ENCODE peak calls at places on chromosomes 11 and 22, in four cellular contexts. V is IMR-90, T is H9, H is H1. Q is an unnamed sample. For H3K4me1, the result is how much of the 10 kb centered on the place peaks cover.

GRCh38 chr11:96342131-96342970 is 644 bp downstream of the MAML2 start:
- DNase-seq in V (no peak), T (no peak), H (no peak), Q (no peak)

GRCh38 chr11:12288934-12289666 is 88.3 kb upstream of the PARVA start:
- DNase-seq in H (no peak), V (no peak), T (no peak), Q (peak)

GRCh38 chr22:17705565-17706450 is 67.3 kb downstream of the BCL2L13 start:
- DNase-seq in T (no peak), H (no peak), V (peak), Q (no peak)

GRCh38 chr11:12794556-12795230 is 120.5 kb downstream of the TEAD1 start:
- DNase-seq in V (no peak), T (no peak), H (no peak), Q (peak)

GRCh38 chr11:118930152-118930712 is 4.5 kb upstream of the BCL9L start:
- DNase-seq in V (peak), H (peak), T (peak), Q (peak)

GRCh38 chr11:126339866-126340434 is 15.5 kb upstream of the ST3GAL4 start:
- DNase-seq in T (no peak), H (no peak), V (peak), Q (no peak)

GRCh38 chr11:12180257-12181205 is 70.1 kb downstream of the MICAL2 start:
- DNase-seq in T (no peak), V (no peak), H (no peak), Q (no peak)

GRCh38 chr11:70155386-70155785 is 47.7 kb upstream of the FADD start:
- DNase-seq in V (no peak), H (no peak), T (no peak), Q (no peak)

GRCh38 chr22:20304646-20305045 is 15.2 kb downstream of the DGCR6L start:
- DNase-seq in T (no peak), H (no peak), V (no peak), Q (no peak)

GRCh38 chr11:32374261-32374711 is 61.1 kb downstream of the WT1 start:
- DNase-seq in V (peak), H (peak), T (peak), Q (peak)

GRCh38 chr11:101996106-101996505 is 51.1 kb upstream of the CFAP300 start:
- DNase-seq in H (no peak), V (no peak), T (no peak), Q (no peak)

GRCh38 chr11:86535773-86536172 is 136.6 kb downstream of the ME3 start:
- DNase-seq in H (no peak), T (no peak), V (no peak), Q (no peak)

GRCh38 chr11:67674442-67674871 is at the start of gene ALDH3B2:
- DNase-seq in T (no peak), V (no peak), H (no peak), Q (peak)

GRCh38 chr11:32918427-32918826 is 25.8 kb downstream of the QSER1 start:
- DNase-seq in H (no peak), V (peak), T (no peak), Q (peak)

GRCh38 chr11:76163289-76163880 is 42.9 kb downstream of the WNT11 start:
- DNase-seq in V (no peak), T (no peak), H (no peak), Q (no peak)

GRCh38 chr11:75467881-75468280 is 34.9 kb upstream of the KLHL35 start:
- DNase-seq in V (no peak), H (no peak), T (no peak), Q (peak)

GRCh38 chr11:18485905-18486528 is 30.4 kb downstream of the LDHAL6A start:
- DNase-seq in H (no peak), V (no peak), T (no peak), Q (no peak)

GRCh38 chr11:133908827-133909226 is 47.9 kb downstream of the IGSF9B start:
- DNase-seq in T (no peak), H (no peak), V (no peak), Q (no peak)

GRCh38 chr11:88535916-88536547 is 198.5 kb upstream of the CTSC start:
- DNase-seq in H (no peak), V (peak), T (no peak), Q (peak)

GRCh38 chr11:35750981-35751663 is 88.5 kb downstream of the TRIM44 start:
- DNase-seq in T (no peak), H (no peak), V (no peak), Q (no peak)

GRCh38 chr22:24051568-24051967 is 40.5 kb downstream of the CABIN1 start:
- DNase-seq in H (no peak), T (no peak), V (no peak), Q (no peak)

GRCh38 chr11:103338621-103339484 is 229.6 kb downstream of the DYNC2H1 start:
- DNase-seq in T (peak), H (peak), V (peak), Q (peak)

GRCh38 chr11:13207665-13208594 is 69.7 kb upstream of the BMAL1 start:
- DNase-seq in T (peak), V (peak), H (no peak), Q (peak)

GRCh38 chr11:86743223-86744118 is 56.9 kb upstream of the PRSS23 start:
- DNase-seq in V (peak), T (no peak), H (no peak), Q (peak)

GRCh38 chr11:86790867-86791849 is 9.2 kb upstream of the PRSS23 start:
- DNase-seq in T (no peak), H (no peak), V (no peak), Q (no peak)

GRCh38 chr22:25453557-25453956 is 110.9 kb upstream of the GRK3 start:
- DNase-seq in H (no peak), V (no peak), T (no peak), Q (no peak)

GRCh38 chr22:27318516-27318915 is 483.0 kb downstream of the MN1 start:
- DNase-seq in T (peak), V (peak), H (no peak), Q (peak)

GRCh38 chr22:37387793-37388192 is 39.5 kb downstream of the ELFN2 start:
- DNase-seq in T (no peak), H (no peak), V (no peak), Q (no peak)
- H4K5ac ChIP-seq in T (no peak), H (no peak), V (no peak), Q (no peak)

GRCh38 chr11:45331839-45332485 is 45.8 kb upstream of the SYT13 start:
- DNase-seq in V (no peak), H (no peak), T (no peak), Q (no peak)

GRCh38 chr11:45333023-45333422 is 46.9 kb upstream of the SYT13 start:
- DNase-seq in T (no peak), V (no peak), H (no peak), Q (no peak)

GRCh38 chr11:45333506-45333971 is 47.4 kb upstream of the SYT13 start:
- DNase-seq in V (peak), T (peak), H (no peak), Q (peak)

GRCh38 chr11:45334410-45334809 is 48.3 kb upstream of the SYT13 start:
- DNase-seq in H (no peak), V (no peak), T (no peak), Q (no peak)

GRCh38 chr11:45332486-45332934 is 46.4 kb upstream of the SYT13 start:
- DNase-seq in T (peak), V (peak), H (no peak), Q (peak)
- H3K27ac ChIP-seq in T (no peak), V (no peak), H (no peak), Q (no peak)

DNA sequence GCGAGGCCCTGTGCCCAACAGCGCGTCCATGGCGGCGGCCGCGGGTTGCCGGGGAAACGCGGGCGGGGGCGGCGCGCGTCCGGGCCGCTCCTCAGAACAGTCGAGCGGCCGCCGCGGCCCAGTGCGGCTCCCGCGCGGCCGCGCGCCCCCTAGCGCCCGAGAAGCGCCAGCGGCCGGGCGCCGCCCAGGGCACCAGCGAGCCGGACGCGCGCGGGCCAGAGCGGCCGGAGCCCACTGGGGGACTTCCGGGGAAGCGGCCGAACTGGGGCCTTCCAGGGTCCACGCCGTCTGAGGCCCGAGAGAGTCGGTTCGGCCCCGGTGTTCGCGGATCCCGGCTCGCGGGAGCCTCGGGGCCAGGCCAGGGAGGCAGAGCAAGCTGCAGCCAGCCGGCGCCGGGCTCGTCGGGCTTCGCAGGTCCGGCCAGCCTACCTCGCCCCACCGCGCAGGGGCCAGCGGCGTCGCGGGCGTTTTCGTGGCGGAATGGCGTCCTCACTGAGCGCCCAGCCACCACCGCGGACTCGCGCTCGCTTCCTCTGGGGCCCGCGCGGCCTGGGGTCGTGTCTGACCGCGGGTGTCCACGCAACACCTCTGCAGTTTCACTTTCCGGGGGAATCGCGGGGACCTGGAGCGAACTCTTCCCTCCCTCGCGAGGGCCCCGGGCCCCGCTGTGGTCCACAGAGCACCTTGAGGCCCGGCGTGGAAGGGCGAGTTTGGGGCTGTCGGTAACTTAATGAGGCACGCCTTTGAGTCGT is at the start of gene DENND6B:
- DNase-seq in V (peak), H (no peak), T (peak), Q (peak)
- H3K4me1 ChIP-seq in V (under half), H (under half), T (under half), Q (under half)

GRCh38 chr11:68692115-68692514 is 7.8 kb downstream of the GAL start:
- DNase-seq in T (peak), V (no peak), H (no peak), Q (peak)
- H4K5ac ChIP-seq in T (no peak), V (no peak), H (no peak), Q (no peak)

DNA sequence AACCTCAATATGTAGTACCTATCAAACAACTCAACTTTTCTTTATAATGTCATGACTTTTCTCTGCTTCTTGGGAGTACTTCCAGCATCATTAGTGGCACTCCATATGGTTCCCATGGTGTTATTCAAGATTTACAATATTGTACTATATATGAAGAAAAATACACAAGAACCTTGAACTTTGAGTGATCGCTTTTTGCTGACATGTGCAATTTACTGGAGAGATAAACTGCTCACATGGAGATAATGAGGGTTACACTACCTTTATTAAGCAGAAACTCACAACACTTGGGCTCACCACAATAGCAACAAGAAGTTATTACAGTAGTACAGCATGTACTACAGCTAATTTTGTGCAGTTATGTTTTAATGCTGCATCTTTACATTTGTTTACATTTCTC is 388.2 kb downstream of the DLG2 start:
- DNase-seq in H (no peak), V (no peak), T (no peak), Q (no peak)
- H3K27ac ChIP-seq in H (no peak), V (no peak), T (no peak), Q (no peak)

DNA sequence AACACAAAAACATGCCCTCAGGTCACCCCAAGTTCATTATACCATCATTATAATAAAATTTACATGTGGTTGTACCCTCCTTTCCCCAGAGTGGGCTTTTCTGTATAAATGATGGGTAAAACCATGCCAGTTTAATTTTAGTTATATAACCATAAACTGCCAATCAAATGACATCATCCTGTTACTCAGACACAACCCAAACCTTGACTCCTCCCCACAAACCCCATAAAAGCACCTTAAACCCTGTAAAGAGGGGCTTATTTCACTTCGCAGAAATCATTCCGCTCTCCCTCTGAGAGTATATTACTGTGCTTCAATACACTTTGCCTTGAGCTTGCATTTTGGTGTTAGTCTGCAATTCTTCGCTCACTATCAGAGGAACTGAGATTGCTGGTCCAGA is 5.5 kb upstream of the APOL3 start:
- DNase-seq in H (no peak), V (no peak), T (no peak), Q (peak)
- H3K4me1 ChIP-seq in H (under half), V (under half), T (under half), Q (under half)

GRCh38 chr11:57428643-57429042 is 1.7 kb upstream of the SLC43A3 start:
- DNase-seq in T (no peak), V (no peak), H (no peak), Q (no peak)

GRCh38 chr11:57425565-57426438 is 1.1 kb downstream of the SLC43A3 start:
- DNase-seq in V (peak), T (no peak), H (no peak), Q (no peak)

GRCh38 chr11:57426754-57427691 is at the start of gene SLC43A3:
- DNase-seq in T (peak), V (peak), H (peak), Q (peak)

GRCh38 chr11:57426439-57426753 is 525 bp downstream of the SLC43A3 start:
- DNase-seq in T (peak), H (no peak), V (no peak), Q (peak)

GRCh38 chr11:57427692-57428082 is 766 bp upstream of the SLC43A3 start:
- DNase-seq in T (no peak), H (no peak), V (peak), Q (no peak)
- H4K5ac ChIP-seq in T (no peak), H (no peak), V (peak), Q (no peak)

GRCh38 chr22:42700901-42701300 is 19.8 kb downstream of the A4GALT start:
- DNase-seq in T (no peak), V (no peak), H (no peak), Q (no peak)
- H3K27ac ChIP-seq in T (no peak), V (no peak), H (no peak), Q (no peak)

Q was measured in mesendoderm.